ENCODE peak calls at places on chromosome 10, in six cellular contexts. One of them, this sample, is unnamed.

GRCh38 chr10:33777223-33777622 is 442.8 kb upstream of the NRP1 start:
- DNase-seq in BE2C: no peak
- DNase-seq in mucosa of descending colon: no peak
- DNase-seq in thyroid gland: no peak
- DNase-seq in Calu3: no peak
- DNase-seq in DMS153: no peak
- DNase-seq in this sample: no peak

GRCh38 chr10:7410306-7410799 is 481 bp downstream of the SFMBT2 start:
- DNase-seq in BE2C: peak; percentile 22
- DNase-seq in mucosa of descending colon: no peak
- DNase-seq in thyroid gland: peak; percentile 32
- DNase-seq in Calu3: peak; percentile 11
- DNase-seq in DMS153: no peak
- DNase-seq in this sample: no peak

GRCh38 chr10:133302230-133302629 is 6.4 kb downstream of the TUBGCP2 start:
- DNase-seq in BE2C: no peak
- DNase-seq in mucosa of descending colon: no peak
- DNase-seq in thyroid gland: no peak
- DNase-seq in Calu3: no peak
- DNase-seq in DMS153: no peak
- DNase-seq in this sample: no peak

GRCh38 chr10:125107166-125107949 is 53.0 kb downstream of the CTBP2 start:
- DNase-seq in BE2C: no peak
- DNase-seq in mucosa of descending colon: no peak
- DNase-seq in thyroid gland: no peak
- DNase-seq in Calu3: no peak
- DNase-seq in DMS153: no peak
- DNase-seq in this sample: no peak

GRCh38 chr10:58280982-58281752 is 12.2 kb downstream of the CISD1 start:
- DNase-seq in BE2C: no peak
- DNase-seq in mucosa of descending colon: no peak
- DNase-seq in thyroid gland: no peak
- DNase-seq in Calu3: peak; percentile 43
- DNase-seq in DMS153: no peak
- DNase-seq in this sample: no peak

GRCh38 chr10:28837613-28838390 is 160.5 kb downstream of the BAMBI start:
- DNase-seq in BE2C: no peak
- DNase-seq in mucosa of descending colon: no peak
- DNase-seq in thyroid gland: no peak
- DNase-seq in Calu3: no peak
- DNase-seq in DMS153: no peak
- DNase-seq in this sample: no peak

GRCh38 chr10:102299873-102300272 is 54.5 kb downstream of the GBF1 start:
- DNase-seq in BE2C: no peak
- DNase-seq in mucosa of descending colon: no peak
- DNase-seq in thyroid gland: no peak
- DNase-seq in Calu3: no peak
- DNase-seq in DMS153: no peak
- DNase-seq in this sample: peak; percentile 28

GRCh38 chr10:114615600-114616007 is 42.5 kb downstream of the ABLIM1 start:
- DNase-seq in BE2C: no peak
- DNase-seq in mucosa of descending colon: no peak
- DNase-seq in thyroid gland: no peak
- DNase-seq in Calu3: no peak
- DNase-seq in DMS153: no peak
- DNase-seq in this sample: no peak

GRCh38 chr10:24556746-24557742 is 166.6 kb downstream of the ARHGAP21 start:
- DNase-seq in BE2C: no peak
- DNase-seq in mucosa of descending colon: peak; percentile 30
- DNase-seq in thyroid gland: peak; percentile 47
- DNase-seq in Calu3: peak; percentile 52
- DNase-seq in DMS153: no peak
- DNase-seq in this sample: peak; percentile 81

This sample was measured in OCI-M1.